ENCODE peak calls at places on chromosomes 2 and 18, in five cellular contexts. G is body of pancreas, Q is neuronal stem cell, W is thoracic aorta, B is PC-9. U is an unnamed sample. For H3K36me3 and H3K9me3, the result is how much of the 10 kb centered on the place peaks cover.

GRCh38 chr2:217873371-217873770 is 129.4 kb downstream of the TNS1 start:
- DNase-seq in W (no peak), B (no peak), G (no peak), Q (no peak), U (no peak)

GRCh38 chr2:128714861-128715312 is 396.2 kb upstream of the HS6ST1 start:
- DNase-seq in Q (no peak), B (no peak), W (no peak), G (no peak), U (no peak)

GRCh38 chr2:238459081-238459629 is 32.4 kb downstream of the ASB1 start:
- DNase-seq in Q (no peak), W (peak), G (peak), B (no peak), U (no peak)

GRCh38 chr2:119517433-119517832 is 6.8 kb downstream of the SCTR start:
- DNase-seq in Q (peak), G (peak), B (no peak), W (no peak), U (peak)

GRCh38 chr2:142841788-142842187 is 35.7 kb upstream of the KYNU start:
- DNase-seq in B (no peak), W (no peak), G (no peak), Q (no peak), U (no peak)

GRCh38 chr2:146952691-146953090 is 892.1 kb upstream of the ACVR2A start:
- DNase-seq in B (no peak), Q (no peak), W (no peak), G (no peak), U (no peak)

GRCh38 chr18:77004555-77005380 is 127.8 kb downstream of the MBP start:
- DNase-seq in Q (no peak), G (no peak), B (no peak), W (no peak), U (no peak)

GRCh38 chr18:62337336-62337735 is 12.2 kb downstream of the TNFRSF11A start:
- DNase-seq in G (no peak), B (no peak), W (no peak), Q (no peak), U (no peak)

GRCh38 chr2:25274868-25275574 is 66.7 kb downstream of the DNMT3A start:
- DNase-seq in W (no peak), B (peak), G (no peak), Q (no peak), U (no peak)

GRCh38 chr2:112627060-112628040 is 18.4 kb upstream of the SLC20A1 start:
- DNase-seq in W (no peak), Q (no peak), G (peak), B (peak), U (no peak)

GRCh38 chr2:120360307-120360855 is 14.4 kb downstream of the INHBB start:
- DNase-seq in B (no peak), Q (no peak), G (no peak), W (no peak), U (no peak)

GRCh38 chr18:11714244-11714918 is 25.3 kb downstream of the GNAL start:
- DNase-seq in Q (no peak), G (no peak), W (no peak), B (no peak), U (no peak)

GRCh38 chr2:230929381-230930148 is 4.5 kb upstream of the GPR55 start:
- DNase-seq in G (no peak), W (no peak), B (no peak), Q (no peak), U (no peak)

GRCh38 chr2:223032187-223033142 is 19.5 kb upstream of the KCNE4 start:
- DNase-seq in W (no peak), G (no peak), Q (no peak), B (no peak), U (no peak)

GRCh38 chr2:68190991-68191731 is 33.5 kb downstream of the PNO1 start:
- DNase-seq in B (peak), G (no peak), Q (no peak), W (no peak), U (no peak)

GRCh38 chr2:45119855-45120254 is 110.6 kb upstream of the SIX2 start:
- DNase-seq in B (peak), W (no peak), G (no peak), Q (no peak), U (no peak)

GRCh38 chr2:160137457-160137856 is 62.6 kb downstream of the ITGB6 start:
- DNase-seq in Q (no peak), G (no peak), W (no peak), B (no peak), U (no peak)

GRCh38 chr2:193566276-193566675 is 1371.5 kb upstream of the TMEFF2 start:
- DNase-seq in G (no peak), W (no peak), Q (no peak), B (no peak), U (no peak)

GRCh38 chr2:190653231-190653630 is 4.3 kb downstream of the NAB1 start:
- DNase-seq in B (no peak), Q (no peak), G (no peak), W (no peak), U (no peak)

GRCh38 chr2:196598846-196599245 is 40.7 kb upstream of the CCDC150 start:
- DNase-seq in G (no peak), B (no peak), W (no peak), Q (no peak), U (no peak)

GRCh38 chr2:171319164-171319810 is 114.5 kb downstream of the METTL8 start:
- DNase-seq in Q (no peak), W (no peak), G (no peak), B (no peak), U (peak)

GRCh38 chr18:35040988-35041751 is at the start of gene MAPRE2:
- DNase-seq in B (peak), G (peak), Q (peak), W (peak), U (peak)

GRCh38 chr18:35042389-35043066 is 1.3 kb downstream of the MAPRE2 start:
- DNase-seq in Q (no peak), W (no peak), G (no peak), B (no peak), U (no peak)

GRCh38 chr18:35041752-35042379 is 653 bp downstream of the MAPRE2 start:
- DNase-seq in G (no peak), W (no peak), Q (no peak), B (no peak), U (peak)

GRCh38 chr18:35045121-35045520 is 3.9 kb downstream of the MAPRE2 start:
- DNase-seq in G (no peak), Q (no peak), B (no peak), W (no peak), U (no peak)

GRCh38 chr18:35043207-35043606 is 2.0 kb downstream of the MAPRE2 start:
- DNase-seq in G (no peak), B (no peak), Q (no peak), W (no peak), U (no peak)
- H3K4me3 ChIP-seq in G (no peak), B (no peak), Q (no peak), W (peak), U (no peak)

GRCh38 chr18:2714140-2714539 is 58.6 kb downstream of the SMCHD1 start:
- DNase-seq in Q (no peak), B (no peak), G (no peak), W (no peak), U (no peak)
- H3K36me3 ChIP-seq in Q (under half), B (under half), G (under half), W (under half), U (under half)

GRCh38 chr18:14942275-14942674 is 194.3 kb downstream of the ANKRD30B start:
- DNase-seq in Q (no peak), W (no peak), G (no peak), B (no peak), U (no peak)
- H3K9me3 ChIP-seq in Q (under half), W (under half), G (under half), B (under half), U (under half)

DNA sequence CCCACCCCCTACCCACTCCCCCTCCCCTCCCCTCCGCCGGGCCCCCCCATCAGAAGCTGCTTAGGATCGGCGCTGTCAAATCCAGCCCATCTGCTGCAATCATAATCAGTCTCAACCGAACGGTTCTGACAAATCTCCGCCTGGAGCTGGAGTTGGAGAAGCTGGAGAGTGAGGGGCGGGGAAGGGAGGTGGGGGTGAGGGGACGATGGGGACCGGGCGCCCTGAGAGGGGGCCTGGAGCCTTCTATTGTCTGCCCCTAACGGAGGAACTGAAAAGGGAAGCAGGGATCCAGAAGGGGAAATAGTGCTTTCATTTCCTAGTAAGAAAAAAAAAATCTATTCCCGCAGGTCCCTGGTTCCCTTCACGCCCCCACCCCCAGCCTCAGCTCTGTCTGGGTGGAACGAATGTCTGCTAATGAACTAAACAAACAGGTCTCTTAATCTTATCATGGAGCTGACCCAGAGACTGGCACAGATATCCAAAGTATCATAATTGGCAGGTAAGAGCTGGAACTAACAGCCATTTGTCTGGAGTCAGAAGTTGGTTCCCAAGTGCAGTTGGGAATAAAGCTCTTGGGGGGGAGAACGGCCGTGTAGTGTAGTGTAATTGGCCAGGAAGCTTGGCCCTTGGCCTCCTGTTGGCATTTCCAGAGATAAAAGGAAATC is 301.2 kb downstream of the NCKAP5 start:
- DNase-seq in Q (peak), G (no peak), B (no peak), W (no peak), U (no peak)
- H3K4me3 ChIP-seq in Q (peak), G (no peak), B (no peak), W (peak), U (no peak)

GRCh38 chr2:669323-669722 is 7.9 kb downstream of the TMEM18 start:
- DNase-seq in B (no peak), Q (no peak), W (no peak), G (no peak), U (no peak)
- H3K36me3 ChIP-seq in B (under half), Q (under half), W (half or more), G (under half), U (under half)

DNA sequence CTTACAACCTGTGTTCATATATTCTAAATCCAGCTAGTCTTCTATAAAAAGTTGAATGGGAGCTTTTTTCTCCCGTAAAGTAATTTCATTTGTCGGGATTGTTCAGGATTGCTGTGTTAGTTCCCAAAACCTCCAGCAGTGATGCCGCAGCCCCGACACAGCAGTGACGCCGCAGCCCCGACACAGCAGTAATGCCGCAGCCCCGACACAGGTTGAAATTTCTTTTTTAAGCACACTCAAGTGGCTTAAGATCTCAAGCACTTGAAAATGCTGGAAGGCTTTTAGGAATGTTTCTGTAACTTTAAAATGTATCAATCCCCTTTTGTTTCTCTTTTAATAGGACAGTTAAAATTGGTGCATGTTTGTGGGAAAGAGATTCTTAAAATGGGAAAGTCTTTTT is 145.4 kb downstream of the DCDC2C start:
- DNase-seq in G (no peak), W (no peak), B (no peak), Q (no peak), U (no peak)
- H3K9me3 ChIP-seq in G (under half), W (under half), B (under half), Q (under half), U (under half)